ENCODE peak calls at places on chromosomes 11 and 22, in eight cellular contexts. R is colonic mucosa, U is GM10248, P is spleen, Y is fibroblast of mammary gland, Z is CD14-positive monocyte, V is dorsolateral prefrontal cortex, J is brain microvascular endothelial cell. I is an unnamed sample.

GRCh38 chr11:61827573-61828378 is at the start of gene FADS2:
- DNase-seq in R (peak; percentile 78), V (peak; percentile 91), J (peak; percentile 93), P (peak; percentile 92), U (peak; percentile 93), Z (no peak), Y (peak; percentile 95), I (peak; percentile 99)

GRCh38 chr11:78878631-78879030 is 304.0 kb upstream of the NARS2 start:
- DNase-seq in Y (no peak), V (no peak), Z (no peak), J (no peak), R (no peak), P (no peak), U (no peak), I (no peak)

GRCh38 chr11:12200359-12201015 is 90.1 kb downstream of the MICAL2 start:
- DNase-seq in V (no peak), J (peak; percentile 93), R (no peak), Z (no peak), U (no peak), Y (peak; percentile 77), P (no peak), I (no peak)

GRCh38 chr11:112255075-112255739 is 5.5 kb downstream of the PLET1 start:
- DNase-seq in P (no peak), U (no peak), Y (peak; percentile 84), J (peak; percentile 90), Z (no peak), R (no peak), V (peak; percentile 9), I (no peak)

GRCh38 chr22:37218771-37219411 is 6.6 kb upstream of the SSTR3 start:
- DNase-seq in Z (no peak), U (peak; percentile 85), Y (no peak), P (peak; percentile 78), V (no peak), J (no peak), R (no peak), I (no peak)

GRCh38 chr11:59206635-59207034 is 6.1 kb downstream of the MPEG1 start:
- DNase-seq in J (peak; percentile 12), Z (no peak), P (no peak), V (no peak), Y (no peak), U (no peak), R (peak; percentile 54), I (no peak)

GRCh38 chr11:75328426-75329277 is 22.8 kb downstream of the ARRB1 start:
- DNase-seq in U (no peak), Y (peak; percentile 76), R (peak; percentile 88), P (peak; percentile 83), Z (no peak), V (peak; percentile 76), J (peak; percentile 59), I (peak; percentile 93)

GRCh38 chr22:47147572-47147971 is 385.1 kb downstream of the TBC1D22A start:
- DNase-seq in J (no peak), Z (no peak), Y (no peak), V (no peak), R (no peak), P (no peak), U (no peak), I (no peak)

GRCh38 chr11:57785072-57785471 is 23.5 kb downstream of the CTNND1 start:
- DNase-seq in V (no peak), R (no peak), P (no peak), U (peak; percentile 28), J (no peak), Y (no peak), Z (no peak), I (no peak)

GRCh38 chr11:69912911-69913451 is 93.8 kb upstream of the FGF3 start:
- DNase-seq in R (no peak), J (no peak), U (no peak), Z (peak; percentile 27), Y (peak; percentile 10), V (no peak), P (peak; percentile 55), I (peak; percentile 67)

GRCh38 chr11:34730544-34731295 is 109.8 kb downstream of the EHF start:
- DNase-seq in V (no peak), U (no peak), J (no peak), Y (no peak), P (no peak), Z (no peak), R (no peak), I (no peak)

GRCh38 chr22:29658171-29658570 is 54.7 kb downstream of the NF2 start:
- DNase-seq in Y (no peak), R (no peak), V (no peak), P (no peak), U (no peak), Z (peak; percentile 52), J (no peak), I (no peak)

GRCh38 chr11:28228196-28228595 is 120.0 kb downstream of the METTL15 start:
- DNase-seq in J (no peak), Z (no peak), P (no peak), U (no peak), Y (peak; percentile 19), R (no peak), V (no peak), I (no peak)

GRCh38 chr11:18522388-18522787 is 4.4 kb downstream of the TSG101 start:
- DNase-seq in R (no peak), V (no peak), Y (peak; percentile 36), P (no peak), U (no peak), J (no peak), Z (no peak), I (no peak)

GRCh38 chr22:49966041-49966715 is 5.6 kb downstream of the PIM3 start:
- DNase-seq in P (peak; percentile 84), Y (no peak), J (no peak), R (peak; percentile 21), Z (peak; percentile 48), U (no peak), V (no peak), I (peak; percentile 90)

GRCh38 chr22:22848364-22848866 is 39.2 kb upstream of the IGLL5 start:
- DNase-seq in J (peak; percentile 22), U (peak; percentile 59), Z (peak; percentile 59), P (peak; percentile 85), R (peak; percentile 77), V (peak; percentile 15), Y (peak; percentile 40), I (no peak)

GRCh38 chr11:106961518-106961917 is 56.8 kb downstream of the GUCY1A2 start:
- DNase-seq in J (peak; percentile 89), Y (peak; percentile 91), R (no peak), U (no peak), Z (no peak), V (no peak), P (no peak), I (no peak)

GRCh38 chr22:44876921-44877320 is 124.5 kb downstream of the ARHGAP8 start:
- DNase-seq in Z (no peak), U (no peak), V (no peak), R (no peak), P (peak; percentile 46), J (no peak), Y (no peak), I (peak; percentile 46)

GRCh38 chr22:44256860-44257560 is 55.7 kb downstream of the SHISAL1 start:
- DNase-seq in Y (no peak), V (no peak), R (peak; percentile 3), J (no peak), P (no peak), Z (no peak), U (no peak), I (no peak)

GRCh38 chr11:14357843-14358728 is 897 bp downstream of the RRAS2 start:
- DNase-seq in V (no peak), R (peak; percentile 70), Z (no peak), J (peak; percentile 49), Y (peak; percentile 41), P (peak; percentile 86), U (peak; percentile 43), I (no peak)

GRCh38 chr11:94781822-94782221 is 13.7 kb downstream of the AMOTL1 start:
- DNase-seq in V (no peak), R (no peak), U (no peak), Y (peak; percentile 84), Z (no peak), J (peak; percentile 70), P (no peak), I (no peak)

GRCh38 chr11:38791346-38791961 is 2193.4 kb upstream of the RAG2 start:
- DNase-seq in Z (no peak), Y (peak; percentile 55), R (peak; percentile 42), U (peak; percentile 25), V (peak; percentile 24), J (peak; percentile 66), P (no peak), I (no peak)

GRCh38 chr11:128487978-128488377 is 99.4 kb downstream of the ETS1 start:
- DNase-seq in U (no peak), V (no peak), R (no peak), Y (no peak), Z (no peak), J (no peak), P (no peak), I (no peak)

GRCh38 chr11:128492461-128492860 is 94.9 kb downstream of the ETS1 start:
- DNase-seq in U (no peak), Y (peak; percentile 80), V (no peak), P (no peak), J (no peak), R (no peak), Z (no peak), I (no peak)

GRCh38 chr11:69898123-69898522 is 78.9 kb upstream of the FGF3 start:
- DNase-seq in J (no peak), R (no peak), Y (no peak), Z (no peak), P (peak; percentile 15), V (no peak), U (no peak), I (peak; percentile 30)

GRCh38 chr11:36622431-36623136 is 24.5 kb upstream of the RAG2 start:
- DNase-seq in P (no peak), U (no peak), R (no peak), Z (no peak), Y (peak; percentile 21), J (peak; percentile 18), V (no peak), I (no peak)
- TF ChIP-seq CTCF in P (no peak), U (peak; percentile 43), R (peak; percentile 39), Z (peak; percentile 36), Y (peak; percentile 35), J (peak; percentile 58), V (peak; percentile 56), I (peak; percentile 86)

DNA sequence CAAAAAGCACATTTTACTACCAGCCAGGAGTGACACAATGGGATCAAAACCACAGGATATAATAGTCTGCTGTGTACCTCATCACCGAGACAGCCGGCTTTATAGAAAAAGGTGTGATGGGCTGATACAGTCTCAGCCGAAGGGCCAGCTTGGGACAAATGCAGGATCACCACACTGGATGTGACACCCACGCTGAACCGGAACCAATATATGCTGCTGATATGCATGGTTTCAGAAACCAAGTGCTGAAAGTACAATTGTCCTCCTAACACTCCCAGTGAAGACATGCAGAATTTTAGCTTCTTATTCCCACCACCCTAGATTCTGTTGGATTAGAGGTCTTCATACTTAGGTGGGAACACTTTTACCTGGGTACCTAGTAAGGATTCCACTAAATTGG is 97.0 kb upstream of the LDLRAD3 start:
- DNase-seq in J (no peak), P (no peak), Z (no peak), Y (no peak), R (no peak), U (no peak), V (no peak), I (no peak)
- TF ChIP-seq CTCF in J (no peak), P (no peak), Z (no peak), Y (no peak), R (no peak), U (no peak), V (no peak), I (no peak)

GRCh38 chr11:126115820-126116319 is 53.2 kb upstream of the CDON start:
- DNase-seq in P (peak; percentile 62), J (peak; percentile 68), V (no peak), U (no peak), R (peak; percentile 72), Z (no peak), Y (peak; percentile 85), I (no peak)
- TF ChIP-seq CTCF in P (no peak), J (peak; percentile 49), V (no peak), U (no peak), R (no peak), Z (no peak), Y (peak; percentile 22), I (peak; percentile 68)

GRCh38 chr11:43573233-43573632 is 107.3 kb upstream of the HSD17B12 start:
- DNase-seq in Y (peak; percentile 39), J (no peak), P (no peak), Z (no peak), U (peak; percentile 39), V (no peak), R (no peak), I (no peak)
- TF ChIP-seq CTCF in Y (peak; percentile 60), J (peak; percentile 79), P (peak; percentile 9), Z (peak; percentile 46), U (peak; percentile 66), V (peak; percentile 48), R (no peak), I (peak; percentile 72)

I was measured in chondrocyte.